ENCODE peak calls at places on chromosome 2, in nine cellular contexts. V is thoracic aorta; J is CD8-positive, alpha-beta memory T cell; M is tibial artery; T is heart left ventricle; L is Panc1; Q is psoas muscle; P is HL-60; W is mammary epithelial cell. E is an unnamed sample.
A peak's percentile ranks its signal among the peaks of the same experiment; 100 is the strongest.

GRCh38 chr2:227819398-227819697 is 5.7 kb downstream of the CCL20 start:
- DNase-seq in V (no peak), J (no peak), M (no peak), T (no peak), L (no peak), Q (no peak), P (no peak), W (no peak), E (no peak)

GRCh38 chr2:96142217-96143113 is 2.8 kb downstream of the DUSP2 start:
- DNase-seq in V (no peak), J (peak; percentile 70), M (no peak), T (peak; percentile 23), L (no peak), Q (peak; percentile 47), P (no peak), W (no peak), E (no peak)

GRCh38 chr2:175309799-175310198 is 128.3 kb upstream of the ATP5MC3 start:
- DNase-seq in V (no peak), J (no peak), M (no peak), T (no peak), L (no peak), Q (no peak), P (peak; percentile 41), W (no peak), E (no peak)

GRCh38 chr2:31142106-31142505 is 3.9 kb upstream of the GALNT14 start:
- DNase-seq in V (no peak), J (no peak), M (no peak), T (no peak), L (no peak), Q (no peak), P (no peak), W (no peak), E (no peak)

GRCh38 chr2:162840598-162841246 is 2.2 kb upstream of the KCNH7 start:
- DNase-seq in V (no peak), J (no peak), M (no peak), T (peak; percentile 29), L (no peak), Q (no peak), P (peak; percentile 33), W (peak; percentile 65), E (peak; percentile 5)

GRCh38 chr2:100254646-100255210 is 67.6 kb downstream of the LONRF2 start:
- DNase-seq in V (no peak), J (no peak), M (no peak), T (no peak), L (no peak), Q (no peak), P (no peak), W (no peak), E (no peak)

GRCh38 chr2:189022002-189022401 is 47.8 kb downstream of the COL3A1 start:
- DNase-seq in V (no peak), J (no peak), M (no peak), T (peak; percentile 24), L (no peak), Q (no peak), P (no peak), W (no peak), E (no peak)

GRCh38 chr2:100418563-100418962 is 1.1 kb upstream of the CHST10 start:
- DNase-seq in V (no peak), J (no peak), M (no peak), T (no peak), L (no peak), Q (no peak), P (no peak), W (no peak), E (no peak)

GRCh38 chr2:239376351-239376750 is 24.5 kb downstream of the HDAC4 start:
- DNase-seq in V (no peak), J (no peak), M (peak; percentile 61), T (no peak), L (no peak), Q (peak; percentile 29), P (no peak), W (no peak), E (no peak)

GRCh38 chr2:50535256-50535655 is 496.7 kb downstream of the NRXN1 start:
- DNase-seq in V (no peak), J (no peak), M (no peak), T (no peak), L (no peak), Q (no peak), P (no peak), W (no peak), E (no peak)

GRCh38 chr2:158043181-158043948 is 58.3 kb upstream of the UPP2 start:
- DNase-seq in V (no peak), J (no peak), M (no peak), T (no peak), L (no peak), Q (no peak), P (no peak), W (no peak), E (no peak)

GRCh38 chr2:158038906-158039305 is 62.8 kb upstream of the UPP2 start:
- DNase-seq in V (no peak), J (no peak), M (no peak), T (no peak), L (no peak), Q (no peak), P (no peak), W (no peak), E (no peak)

GRCh38 chr2:158045362-158045761 is 56.3 kb upstream of the UPP2 start:
- DNase-seq in V (no peak), J (no peak), M (no peak), T (no peak), L (no peak), Q (no peak), P (no peak), W (no peak), E (no peak)

GRCh38 chr2:158042666-158043065 is 59.0 kb upstream of the UPP2 start:
- DNase-seq in V (no peak), J (no peak), M (no peak), T (no peak), L (no peak), Q (no peak), P (no peak), W (no peak), E (no peak)

GRCh38 chr2:158042245-158042644 is 59.4 kb upstream of the UPP2 start:
- DNase-seq in V (no peak), J (no peak), M (no peak), T (no peak), L (no peak), Q (no peak), P (no peak), W (no peak), E (no peak)
- H3K4me3 ChIP-seq in V (no peak overlapping the region), J (no peak overlapping the region), M (no peak overlapping the region), T (no peak overlapping the region), L (no peak overlapping the region), Q (no peak overlapping the region), P (no peak overlapping the region), W (no peak overlapping the region), E (no peak overlapping the region)

GRCh38 chr2:11750917-11751316 is 4.5 kb downstream of the LPIN1 start:
- DNase-seq in V (no peak), J (peak; percentile 43), M (no peak), T (no peak), L (no peak), Q (no peak), P (no peak), W (peak; percentile 79), E (no peak)
- H3K27ac ChIP-seq in V (no peak overlapping the region), J (peak overlapping the region; percentile 74), M (no peak overlapping the region), T (peak overlapping the region; percentile 60), L (no peak overlapping the region), Q (peak overlapping the region; percentile 87), P (no peak overlapping the region), W (peak overlapping the region; percentile 64), E (no peak overlapping the region)

DNA sequence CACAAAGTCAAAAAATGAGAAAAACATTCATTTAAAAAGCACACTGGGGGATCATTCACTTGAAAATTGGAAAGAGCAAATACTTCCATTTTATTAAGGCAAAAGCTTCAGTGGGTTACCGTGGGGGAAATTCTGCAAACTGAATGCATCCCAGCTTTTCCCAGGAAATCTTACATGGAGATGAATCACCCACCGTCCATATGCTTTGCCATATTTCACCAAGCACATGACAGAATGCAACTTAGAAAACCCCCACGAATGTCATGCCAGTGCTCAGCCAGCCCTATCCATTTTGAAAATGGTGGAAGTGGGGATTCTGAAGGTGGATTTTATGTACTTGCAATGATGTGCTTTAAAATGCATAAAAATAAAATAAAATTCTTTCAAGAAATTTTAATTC is 485.5 kb upstream of the ID2 start:
- DNase-seq in V (no peak), J (no peak), M (no peak), T (no peak), L (no peak), Q (no peak), P (no peak), W (no peak), E (no peak)
- H3K4me3 ChIP-seq in V (no peak overlapping the region), J (no peak overlapping the region), M (no peak overlapping the region), T (no peak overlapping the region), L (no peak overlapping the region), Q (no peak overlapping the region), P (no peak overlapping the region), W (no peak overlapping the region), E (no peak overlapping the region)

GRCh38 chr2:127663566-127664064 is 11.7 kb downstream of the LIMS2 start:
- DNase-seq in V (no peak), J (no peak), M (peak; percentile 58), T (no peak), L (no peak), Q (no peak), P (no peak), W (no peak), E (no peak)
- H3K27ac ChIP-seq in V (peak overlapping the region; percentile 74), J (no peak overlapping the region), M (peak overlapping the region; percentile 81), T (peak overlapping the region; percentile 86), L (no peak overlapping the region), Q (peak overlapping the region; percentile 61), P (no peak overlapping the region), W (no peak overlapping the region), E (no peak overlapping the region)

DNA sequence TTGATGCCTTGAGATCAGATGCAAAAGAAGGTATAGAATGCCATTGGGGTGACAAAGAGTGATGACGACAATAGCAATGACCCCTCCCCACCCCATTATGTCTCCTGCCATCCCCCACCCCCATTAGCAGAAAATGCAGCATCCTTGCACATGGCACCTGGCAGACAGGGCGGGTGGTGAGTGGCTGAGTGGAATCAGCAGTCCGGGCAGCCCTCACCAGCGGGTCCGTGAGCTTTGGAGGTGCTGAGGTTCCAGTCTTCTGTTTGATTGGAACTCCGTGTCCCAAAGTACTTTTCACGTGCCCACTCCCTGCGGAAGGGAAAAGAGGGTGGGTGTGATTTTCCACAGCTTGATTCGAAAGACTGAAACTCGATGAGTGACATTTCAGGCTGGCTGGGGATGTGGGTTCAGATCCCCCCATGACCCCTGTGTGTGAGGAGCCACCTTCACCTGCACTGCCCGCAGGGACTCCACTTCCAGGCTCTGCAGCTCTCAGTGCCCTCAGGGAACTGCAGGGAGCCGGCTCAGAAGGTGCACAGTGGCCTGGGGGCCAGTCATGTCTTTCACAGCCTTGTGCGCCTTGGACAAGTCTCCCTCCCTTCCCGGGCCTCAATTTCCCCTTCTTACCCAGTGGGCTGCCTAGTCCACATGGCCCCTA is 130.9 kb downstream of the GLI2 start:
- DNase-seq in V (no peak), J (no peak), M (no peak), T (no peak), L (no peak), Q (peak; percentile 56), P (no peak), W (no peak), E (no peak)
- H3K4me3 ChIP-seq in V (peak overlapping the region; percentile 82), J (no peak overlapping the region), M (peak overlapping the region; percentile 51), T (peak overlapping the region; percentile 46), L (no peak overlapping the region), Q (peak overlapping the region; percentile 63), P (no peak overlapping the region), W (no peak overlapping the region), E (peak overlapping the region; percentile 45)

E was measured in dorsolateral prefrontal cortex.